ENCODE peak calls at places on chromosomes 6 and 20, in seven cellular contexts. Q, F, I, N, R, P and A are unnamed samples.

GRCh38 chr6:157717266-157717870 is 105.7 kb upstream of the SNX9 start:
- DNase-seq in Q (no peak), F (no peak), I (no peak), N (no peak), R (no peak), P (no peak), A (no peak)

GRCh38 chr6:16836186-16836981 is 75.1 kb upstream of the ATXN1 start:
- DNase-seq in Q (no peak), F (no peak), I (no peak), N (no peak), R (no peak), P (no peak), A (no peak)

GRCh38 chr6:30821862-30822784 is 62.2 kb upstream of the DDR1 start:
- DNase-seq in Q (peak), F (no peak), I (no peak), N (no peak), R (no peak), P (peak), A (no peak)

GRCh38 chr6:79232696-79233462 is 1.6 kb downstream of the HMGN3 start:
- DNase-seq in Q (no peak), F (no peak), I (no peak), N (no peak), R (no peak), P (no peak), A (no peak)

GRCh38 chr6:94751641-94752329 is 825.5 kb upstream of the MANEA start:
- DNase-seq in Q (no peak), F (no peak), I (no peak), N (no peak), R (no peak), P (no peak), A (no peak)

GRCh38 chr6:63213325-63213724 is 2.1 kb downstream of the FKBP1C start:
- DNase-seq in Q (no peak), F (no peak), I (no peak), N (no peak), R (no peak), P (no peak), A (no peak)

GRCh38 chr6:126312013-126312665 is 27.8 kb upstream of the CENPW start:
- DNase-seq in Q (peak), F (no peak), I (no peak), N (no peak), R (no peak), P (no peak), A (peak)

GRCh38 chr6:143962644-143962929 is 45.5 kb downstream of the PLAGL1 start:
- DNase-seq in Q (no peak), F (no peak), I (no peak), N (no peak), R (no peak), P (no peak), A (peak)

GRCh38 chr20:44017211-44017610 is 102.6 kb downstream of the TOX2 start:
- DNase-seq in Q (no peak), F (no peak), I (no peak), N (no peak), R (no peak), P (no peak), A (no peak)

GRCh38 chr6:22828179-22829062 is 259.1 kb downstream of the HDGFL1 start:
- DNase-seq in Q (peak), F (no peak), I (no peak), N (no peak), R (no peak), P (peak), A (peak)

GRCh38 chr20:53050338-53050737 is 78.2 kb downstream of the TSHZ2 start:
- DNase-seq in Q (no peak), F (no peak), I (no peak), N (no peak), R (no peak), P (no peak), A (no peak)

GRCh38 chr20:63946986-63947637 is 9.1 kb downstream of the UCKL1 start:
- DNase-seq in Q (no peak), F (peak), I (no peak), N (no peak), R (no peak), P (no peak), A (no peak)

GRCh38 chr6:9365378-9365777 is 930.0 kb upstream of the SLC35B3 start:
- DNase-seq in Q (no peak), F (no peak), I (no peak), N (no peak), R (no peak), P (no peak), A (no peak)

GRCh38 chr6:11198663-11199603 is 33.5 kb downstream of the NEDD9 start:
- DNase-seq in Q (no peak), F (no peak), I (no peak), N (no peak), R (no peak), P (no peak), A (no peak)

GRCh38 chr20:58225490-58226200 is 2.8 kb downstream of the ANKRD60 start:
- DNase-seq in Q (no peak), F (no peak), I (no peak), N (no peak), R (no peak), P (no peak), A (no peak)

GRCh38 chr6:158686791-158687381 is 37.0 kb downstream of the SYTL3 start:
- DNase-seq in Q (no peak), F (no peak), I (peak), N (no peak), R (peak), P (no peak), A (no peak)

GRCh38 chr20:36061754-36062153 is 92.8 kb upstream of the EPB41L1 start:
- DNase-seq in Q (no peak), F (peak), I (no peak), N (no peak), R (no peak), P (no peak), A (no peak)

GRCh38 chr6:157711060-157711459 is 112.0 kb upstream of the SNX9 start:
- DNase-seq in Q (no peak), F (no peak), I (no peak), N (no peak), R (no peak), P (no peak), A (no peak)

DNA sequence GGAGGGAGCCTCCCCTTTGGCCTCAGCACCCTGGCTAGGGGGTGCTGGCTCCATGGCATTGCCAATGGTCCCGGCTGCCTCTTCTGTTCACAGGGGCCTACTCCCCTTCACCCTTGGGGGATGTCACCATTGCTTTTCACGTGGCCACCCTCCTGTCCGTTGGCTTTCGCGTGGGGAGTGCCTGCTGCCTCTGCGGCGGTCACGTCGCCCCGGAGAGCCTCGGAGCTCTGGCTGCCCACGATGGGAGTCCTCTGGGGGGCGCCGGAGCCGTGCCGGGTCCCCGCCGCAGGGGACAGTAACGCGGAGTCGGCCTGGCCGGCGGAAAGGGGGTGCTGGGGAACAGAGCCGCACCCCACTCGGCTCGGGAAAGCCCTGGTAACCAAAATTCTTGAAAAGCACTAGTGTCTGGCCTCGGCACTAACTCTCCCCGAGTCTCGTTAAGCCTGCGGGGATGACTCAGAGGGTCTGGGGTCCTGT is 661 bp upstream of the HEBP2 start:
- DNase-seq in Q (peak), F (peak), I (peak), N (peak), R (peak), P (peak), A (peak)
- TF ChIP-seq CTCF in Q (no peak), F (peak), I (no peak), N (peak), R (no peak), P (peak), A (no peak)

DNA sequence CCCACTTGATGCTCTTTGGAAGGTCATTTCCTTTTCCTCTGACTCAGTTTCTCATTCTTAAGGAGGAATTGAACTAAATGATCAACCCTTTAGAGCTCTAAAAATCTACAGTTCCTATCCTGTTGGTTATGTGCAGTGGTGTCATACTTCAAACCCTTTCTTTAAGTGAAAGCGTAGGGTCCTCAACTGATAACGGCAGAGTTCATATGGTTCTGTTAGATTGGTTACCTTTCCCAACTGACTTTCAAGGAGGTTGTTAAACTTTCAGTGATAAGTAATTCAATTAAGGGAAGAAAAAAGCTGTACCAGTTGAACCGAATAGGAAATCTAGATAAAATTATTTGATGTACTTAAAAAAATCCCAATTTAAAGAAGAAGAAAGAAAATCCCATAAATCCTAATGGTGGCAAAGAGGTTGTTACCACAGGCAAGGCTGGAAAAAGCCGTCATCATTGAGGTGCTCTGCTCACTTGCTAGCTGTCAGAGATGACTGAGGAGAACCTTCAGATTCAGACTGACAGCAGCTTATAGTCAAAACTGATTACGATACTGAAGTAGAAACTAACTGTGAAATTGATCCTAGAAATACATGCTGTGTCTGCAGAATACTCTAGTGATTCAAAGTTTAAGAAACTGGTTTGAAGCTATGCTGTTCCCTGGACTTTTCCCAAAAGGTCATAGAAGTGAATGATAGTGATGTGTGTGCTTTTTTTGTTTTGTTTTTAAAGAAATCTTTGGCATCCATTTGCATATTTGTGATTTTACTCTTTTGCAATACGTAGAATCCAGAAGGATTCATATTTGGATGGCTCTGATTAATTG is 16.2 kb downstream of the TMEM14A start:
- DNase-seq in Q (no peak), F (no peak), I (no peak), N (no peak), R (no peak), P (no peak), A (no peak)
- TF ChIP-seq CTCF in Q (no peak), F (no peak), I (no peak), N (no peak), R (no peak), P (no peak), A (no peak)

GRCh38 chr20:62517901-62518610 is 42.3 kb upstream of the GATA5 start:
- DNase-seq in Q (no peak), F (peak), I (no peak), N (no peak), R (no peak), P (no peak), A (no peak)

GRCh38 chr20:62515280-62515679 is 39.5 kb upstream of the GATA5 start:
- DNase-seq in Q (no peak), F (no peak), I (no peak), N (no peak), R (no peak), P (no peak), A (no peak)

GRCh38 chr20:62515826-62516225 is 40.0 kb upstream of the GATA5 start:
- DNase-seq in Q (no peak), F (no peak), I (no peak), N (no peak), R (no peak), P (no peak), A (no peak)

GRCh38 chr20:62517168-62517567 is 41.4 kb upstream of the GATA5 start:
- DNase-seq in Q (no peak), F (no peak), I (no peak), N (no peak), R (no peak), P (no peak), A (no peak)

DNA sequence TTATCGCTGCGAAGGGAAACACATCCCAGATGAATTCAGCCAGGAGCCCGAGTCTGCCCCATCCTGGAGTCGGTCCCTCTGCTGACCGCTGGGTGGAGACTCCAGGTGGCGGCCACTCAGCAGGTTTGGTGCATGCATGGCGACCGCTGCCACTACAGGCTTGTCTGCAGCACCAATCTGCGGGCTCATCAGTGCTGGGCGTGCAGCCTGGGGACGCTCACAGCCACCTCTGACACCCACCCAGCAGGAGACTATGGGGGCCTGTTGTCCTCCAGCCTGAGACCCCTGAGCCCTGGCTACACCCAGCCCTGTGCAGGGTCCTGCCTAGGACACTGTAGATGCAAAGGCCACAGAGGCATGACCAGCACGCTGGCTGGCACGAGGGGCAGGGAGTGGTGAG is 40.5 kb upstream of the GATA5 start:
- DNase-seq in Q (peak), F (no peak), I (no peak), N (no peak), R (no peak), P (peak), A (no peak)
- TF ChIP-seq CTCF in Q (peak), F (peak), I (no peak), N (no peak), R (no peak), P (peak), A (no peak)

GRCh38 chr6:20839624-20840023 is 305.4 kb downstream of the CDKAL1 start:
- DNase-seq in Q (no peak), F (no peak), I (no peak), N (no peak), R (no peak), P (no peak), A (no peak)
- TF ChIP-seq CTCF in Q (no peak), F (no peak), I (no peak), N (no peak), R (no peak), P (no peak), A (no peak)

GRCh38 chr20:38339993-38340392 is 6.3 kb upstream of the LBP start:
- DNase-seq in Q (no peak), F (no peak), I (no peak), N (no peak), R (no peak), P (no peak), A (no peak)

GRCh38 chr20:38338849-38339520 is 7.3 kb upstream of the LBP start:
- DNase-seq in Q (no peak), F (no peak), I (no peak), N (no peak), R (no peak), P (peak), A (peak)

GRCh38 chr20:38340693-38341092 is 5.6 kb upstream of the LBP start:
- DNase-seq in Q (no peak), F (no peak), I (no peak), N (no peak), R (no peak), P (no peak), A (no peak)

GRCh38 chr20:38334016-38334415 is 12.3 kb upstream of the LBP start:
- DNase-seq in Q (no peak), F (no peak), I (no peak), N (no peak), R (no peak), P (no peak), A (no peak)

GRCh38 chr20:38337561-38338140 is 8.6 kb upstream of the LBP start:
- DNase-seq in Q (peak), F (peak), I (no peak), N (no peak), R (no peak), P (peak), A (peak)
- TF ChIP-seq CTCF in Q (peak), F (peak), I (peak), N (peak), R (no peak), P (peak), A (peak)

GRCh38 chr6:85866758-85867401 is 224.2 kb upstream of the SYNCRIP start:
- DNase-seq in Q (no peak), F (no peak), I (no peak), N (no peak), R (no peak), P (no peak), A (no peak)

GRCh38 chr6:85866373-85866740 is 223.7 kb upstream of the SYNCRIP start:
- DNase-seq in Q (no peak), F (no peak), I (no peak), N (no peak), R (no peak), P (no peak), A (no peak)

GRCh38 chr6:85867595-85867994 is 224.9 kb upstream of the SYNCRIP start:
- DNase-seq in Q (no peak), F (no peak), I (no peak), N (no peak), R (no peak), P (no peak), A (no peak)

GRCh38 chr6:85865665-85866372 is 223.1 kb upstream of the SYNCRIP start:
- DNase-seq in Q (no peak), F (no peak), I (no peak), N (no peak), R (no peak), P (no peak), A (no peak)

GRCh38 chr6:85864453-85865401 is 222.0 kb upstream of the SYNCRIP start:
- DNase-seq in Q (no peak), F (no peak), I (no peak), N (no peak), R (no peak), P (no peak), A (no peak)
- TF ChIP-seq CTCF in Q (no peak), F (no peak), I (no peak), N (no peak), R (no peak), P (peak), A (no peak)

DNA sequence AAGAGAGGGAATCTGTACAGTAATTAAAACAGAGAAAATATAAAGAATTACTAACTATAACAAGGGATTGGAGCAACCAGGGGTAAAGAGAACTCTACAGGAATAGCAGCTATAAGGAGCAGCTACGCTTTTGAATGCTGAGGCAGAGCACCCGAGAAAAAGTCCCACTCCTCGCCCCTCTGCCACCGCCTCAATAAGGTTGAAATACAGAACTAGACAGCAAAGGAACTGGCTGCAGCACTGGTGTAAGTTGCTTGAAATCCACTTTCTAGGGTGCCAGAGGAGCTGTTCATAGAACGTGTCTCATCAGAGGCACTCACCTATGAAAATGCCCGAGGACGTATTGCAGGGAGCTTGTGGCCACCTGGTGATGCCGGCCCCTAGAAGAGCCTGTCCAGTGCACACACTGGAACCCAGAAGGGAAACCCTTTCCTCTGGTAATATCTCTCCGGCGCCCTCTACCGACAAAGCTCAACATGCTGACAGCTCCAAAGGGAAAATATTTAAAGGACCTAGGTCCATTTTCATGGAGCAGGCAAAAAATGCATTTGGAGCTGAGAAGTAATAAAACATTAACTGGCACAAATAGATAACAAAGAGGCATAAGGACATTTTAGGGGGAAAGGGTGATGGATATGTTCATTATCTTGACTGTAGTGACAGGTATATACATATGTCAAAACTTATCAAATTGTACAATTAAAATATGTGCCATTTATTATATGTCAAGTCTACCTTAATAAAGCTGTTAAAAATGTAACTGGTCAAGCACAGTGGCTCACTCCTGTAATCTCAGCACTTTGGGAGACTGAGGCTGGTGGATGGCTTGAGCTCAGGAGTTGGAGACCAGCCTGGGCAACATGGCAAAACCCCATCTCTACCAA is 137.4 kb upstream of the HDAC2 start:
- DNase-seq in Q (peak), F (peak), I (peak), N (peak), R (no peak), P (peak), A (peak)
- TF ChIP-seq CTCF in Q (peak), F (peak), I (peak), N (peak), R (no peak), P (peak), A (peak)